ENCODE peak calls at places on chromosomes 6 and 20, in ten cellular contexts. L, D, T, X, V, W, P, S, H and J are unnamed samples.

GRCh38 chr6:89954721-89955148 is 60.5 kb downstream of the GJA10 start:
- DNase-seq in S (no peak), T (no peak), D (no peak), L (no peak), H (no peak), V (peak; percentile 40), X (no peak), P (no peak), W (no peak), J (no peak)

GRCh38 chr6:122075084-122075760 is 324.2 kb upstream of the HSF2 start:
- DNase-seq in L (no peak), X (no peak), T (no peak), D (no peak), V (no peak), P (no peak), H (no peak), S (no peak), W (no peak), J (no peak)

GRCh38 chr6:33427585-33428218 is 7.8 kb downstream of the SYNGAP1 start:
- DNase-seq in H (no peak), L (peak; percentile 54), T (no peak), S (peak; percentile 52), V (peak; percentile 65), D (peak; percentile 54), W (peak; percentile 34), P (peak; percentile 51), X (no peak), J (no peak)

GRCh38 chr20:55893031-55893430 is 112.3 kb downstream of the CBLN4 start:
- DNase-seq in T (no peak), V (no peak), H (no peak), W (peak; percentile 2), L (no peak), P (no peak), S (no peak), D (no peak), X (no peak), J (no peak)

GRCh38 chr6:14681699-14682487 is 564.0 kb upstream of the JARID2 start:
- DNase-seq in H (no peak), L (no peak), W (no peak), S (no peak), V (no peak), P (no peak), T (peak; percentile 79), X (no peak), D (no peak), J (no peak)

GRCh38 chr6:83378621-83379388 is 52.0 kb downstream of the ME1 start:
- DNase-seq in L (no peak), S (no peak), X (peak; percentile 35), V (no peak), H (peak; percentile 40), P (no peak), W (peak; percentile 76), D (no peak), T (peak; percentile 87), J (no peak)

GRCh38 chr6:152969688-152970418 is 13.0 kb downstream of the FBXO5 start:
- DNase-seq in S (no peak), V (no peak), D (no peak), T (no peak), L (no peak), H (no peak), X (no peak), W (no peak), P (no peak), J (no peak)

GRCh38 chr20:63176448-63177133 is 39.3 kb downstream of the YTHDF1 start:
- DNase-seq in H (no peak), W (no peak), L (no peak), T (no peak), V (no peak), S (no peak), X (no peak), D (no peak), P (no peak), J (no peak)

GRCh38 chr6:119158057-119158848 is 79.8 kb upstream of the FAM184A start:
- DNase-seq in W (no peak), H (no peak), X (no peak), T (peak; percentile 36), P (no peak), S (no peak), D (no peak), V (no peak), L (no peak), J (no peak)

GRCh38 chr6:36685198-36685919 is 6.8 kb downstream of the CDKN1A start:
- DNase-seq in W (peak; percentile 13), S (no peak), H (no peak), V (no peak), L (no peak), T (no peak), D (no peak), X (no peak), P (no peak), J (no peak)

GRCh38 chr20:2879148-2879547 is 5.9 kb downstream of the PTPRA start:
- DNase-seq in L (no peak), T (peak; percentile 88), H (no peak), P (no peak), X (peak; percentile 11), W (peak; percentile 84), S (no peak), D (no peak), V (no peak), J (no peak)

GRCh38 chr20:61581825-61582188 is 329.7 kb downstream of the CDH4 start:
- DNase-seq in D (no peak), H (no peak), S (no peak), P (no peak), L (no peak), X (no peak), V (no peak), T (no peak), W (no peak), J (no peak)